ENCODE peak calls at places on chromosomes 3 and 15, in four cellular contexts. R is frontal cortex, P is RWPE1, D is HCT116. Y is an unnamed sample.
A peak's percentile ranks its signal among the peaks of the same experiment; 100 is the strongest.

GRCh38 chr3:124817079-124817478 is 70.1 kb downstream of the ITGB5 start:
- DNase-seq in R (no peak), P (no peak), D (no peak), Y (no peak)

GRCh38 chr3:178325330-178325729 is 210.9 kb upstream of the KCNMB2 start:
- DNase-seq in R (no peak), P (peak; percentile 5), D (no peak), Y (no peak)

GRCh38 chr3:126758882-126759281 is 54.8 kb downstream of the CHCHD6 start:
- DNase-seq in R (no peak), P (no peak), D (no peak), Y (no peak)

GRCh38 chr3:159938712-159939111 is 49.9 kb upstream of the IL12A start:
- DNase-seq in R (no peak), P (no peak), D (no peak), Y (no peak)

GRCh38 chr15:73870700-73871408 is 2.5 kb upstream of the TBC1D21 start:
- DNase-seq in R (no peak), P (no peak), D (no peak), Y (no peak)

GRCh38 chr15:65211157-65211982 is at the start of gene CILP:
- DNase-seq in R (no peak), P (no peak), D (no peak), Y (no peak)

GRCh38 chr3:36579746-36580145 is 184.6 kb downstream of the DCLK3 start:
- DNase-seq in R (no peak), P (no peak), D (no peak), Y (no peak)

GRCh38 chr3:28936154-28936553 is 344.7 kb upstream of the RBMS3 start:
- DNase-seq in R (no peak), P (no peak), D (no peak), Y (no peak)

GRCh38 chr3:184564685-184565385 is 3.2 kb downstream of the EPHB3 start:
- DNase-seq in R (no peak), P (no peak), D (no peak), Y (no peak)

GRCh38 chr15:90030376-90030775 is 29.3 kb downstream of the ZNF710 start:
- DNase-seq in R (no peak), P (no peak), D (no peak), Y (peak; percentile 32)

GRCh38 chr3:14265246-14265962 is 86.8 kb downstream of the LSM3 start:
- DNase-seq in R (no peak), P (peak; percentile 55), D (no peak), Y (no peak)

GRCh38 chr3:47540281-47540680 is 26.8 kb upstream of the ELP6 start:
- DNase-seq in R (no peak), P (no peak), D (no peak), Y (no peak)